ENCODE peak calls at places on chromosome 2, in four cellular contexts. B is frontal cortex; O is HCEC 1CT; A is activated naive CD4-positive, alpha-beta T cell. W is an unnamed sample.

GRCh38 chr2:3669656-3670055 is 11.7 kb downstream of the ALLC start:
- DNase-seq in A (no peak), B (no peak), O (no peak), W (no peak)

GRCh38 chr2:173631123-173631450 is 276.4 kb downstream of the CDCA7 start:
- DNase-seq in A (no peak), O (peak; percentile 34), B (no peak), W (no peak)

GRCh38 chr2:70190086-70190412 is 770 bp downstream of the C2orf42 start:
- DNase-seq in B (peak; percentile 14), A (no peak), O (no peak), W (peak; percentile 22)

GRCh38 chr2:108613261-108614042 is 79.2 kb downstream of the LIMS1 start:
- DNase-seq in B (no peak), A (no peak), O (no peak), W (no peak)

GRCh38 chr2:229715895-229716507 is 1.6 kb upstream of the DNER start:
- DNase-seq in A (no peak), O (peak; percentile 33), B (peak; percentile 33), W (no peak)

GRCh38 chr2:9554841-9555337 is 741 bp downstream of the ADAM17 start:
- DNase-seq in B (no peak), O (peak; percentile 70), A (no peak), W (no peak)

GRCh38 chr2:132891456-132891855 is 221.5 kb upstream of the LYPD1 start:
- DNase-seq in O (no peak), B (no peak), A (no peak), W (no peak)

GRCh38 chr2:234673501-234673900 is 176.6 kb upstream of the ARL4C start:
- DNase-seq in B (no peak), O (no peak), A (no peak), W (no peak)

GRCh38 chr2:146850746-146851145 is 994.1 kb upstream of the ACVR2A start:
- DNase-seq in O (peak; percentile 29), B (no peak), A (no peak), W (no peak)

GRCh38 chr2:199278099-199278498 is 179.6 kb downstream of the SATB2 start:
- DNase-seq in A (no peak), B (no peak), O (no peak), W (no peak)

GRCh38 chr2:120261387-120262006 is 8.8 kb downstream of the RALB start:
- DNase-seq in A (no peak), B (no peak), O (no peak), W (no peak)

GRCh38 chr2:101655941-101656422 is 41.5 kb upstream of the MAP4K4 start:
- DNase-seq in O (peak; percentile 1), B (no peak), A (no peak), W (no peak)

GRCh38 chr2:228474466-228474865 is 293.0 kb upstream of the SPHKAP start:
- DNase-seq in O (peak; percentile 24), B (no peak), A (no peak), W (no peak)

GRCh38 chr2:179860255-179861026 is 971 bp downstream of the ZNF385B start:
- DNase-seq in O (no peak), B (peak; percentile 15), A (no peak), W (peak; percentile 4)

GRCh38 chr2:186683341-186683740 is 10.5 kb upstream of the FAM171B start:
- DNase-seq in O (no peak), A (no peak), B (no peak), W (no peak)

GRCh38 chr2:152627010-152627957 is 90.0 kb downstream of the PRPF40A start:
- DNase-seq in B (peak; percentile 33), A (no peak), O (peak; percentile 32), W (no peak)

GRCh38 chr2:25700221-25700660 is 26.9 kb upstream of the DTNB start:
- DNase-seq in A (no peak), O (peak; percentile 90), B (peak; percentile 43), W (no peak)

GRCh38 chr2:95670167-95670566 is 78.4 kb downstream of the TRIM43 start:
- DNase-seq in A (no peak), O (peak; percentile 74), B (no peak), W (no peak)

GRCh38 chr2:65435625-65436168 is 3.3 kb upstream of the SPRED2 start:
- DNase-seq in O (peak; percentile 81), A (no peak), B (peak; percentile 83), W (peak; percentile 69)

GRCh38 chr2:17626986-17627385 is 86.5 kb downstream of the VSNL1 start:
- DNase-seq in B (no peak), A (no peak), O (no peak), W (no peak)

GRCh38 chr2:219511547-219512325 is 2.5 kb upstream of the ASIC4 start:
- DNase-seq in O (no peak), A (no peak), B (no peak), W (no peak)

GRCh38 chr2:73107211-73107926 is 5.4 kb downstream of the RAB11FIP5 start:
- DNase-seq in A (no peak), O (peak; percentile 60), B (no peak), W (no peak)

GRCh38 chr2:174012347-174013309 is 47.5 kb upstream of the SP3 start:
- DNase-seq in B (peak; percentile 63), O (peak; percentile 67), A (peak; percentile 20), W (peak; percentile 56)

GRCh38 chr2:119826370-119826961 is 66.7 kb downstream of the PTPN4 start:
- DNase-seq in A (peak; percentile 7), B (no peak), O (peak; percentile 40), W (no peak)

GRCh38 chr2:214542866-214543265 is 132.0 kb downstream of the VWC2L start:
- DNase-seq in O (peak; percentile 84), A (no peak), B (no peak), W (no peak)

GRCh38 chr2:14616950-14617349 is 15.6 kb upstream of the LRATD1 start:
- DNase-seq in O (no peak), B (no peak), A (no peak), W (no peak)

GRCh38 chr2:155363349-155363888 is 664.9 kb downstream of the KCNJ3 start:
- DNase-seq in A (no peak), O (no peak), B (no peak), W (no peak)

GRCh38 chr2:9337901-9338300 is 85.4 kb downstream of the ITGB1BP1 start:
- DNase-seq in A (no peak), B (no peak), O (no peak), W (no peak)

GRCh38 chr2:105256431-105257047 is 15.0 kb downstream of the GPR45 start:
- DNase-seq in O (no peak), A (no peak), B (no peak), W (no peak)

GRCh38 chr2:70029814-70030409 is 57.4 kb upstream of the PCBP1 start:
- DNase-seq in O (peak; percentile 42), B (peak; percentile 61), A (no peak), W (no peak)

GRCh38 chr2:147641644-147642043 is 203.2 kb upstream of the ACVR2A start:
- DNase-seq in A (no peak), O (peak; percentile 60), B (no peak), W (no peak)

GRCh38 chr2:147511491-147511948 is 333.3 kb upstream of the ACVR2A start:
- DNase-seq in A (no peak), O (no peak), B (peak; percentile 22), W (no peak)

GRCh38 chr2:145096582-145096981 is 576.7 kb upstream of the ZEB2 start:
- DNase-seq in O (peak; percentile 82), B (no peak), A (no peak), W (no peak)

GRCh38 chr2:119231975-119232665 is 8.5 kb downstream of the STEAP3 start:
- DNase-seq in A (no peak), B (no peak), O (peak; percentile 70), W (no peak)

GRCh38 chr2:51158236-51158635 is 126.3 kb upstream of the NRXN1 start:
- DNase-seq in O (no peak), A (no peak), B (no peak), W (no peak)

GRCh38 chr2:26675651-26676255 is 16.8 kb upstream of the KCNK3 start:
- DNase-seq in B (no peak), O (no peak), A (no peak), W (no peak)

GRCh38 chr2:200189964-200190363 is 116.5 kb upstream of the SPATS2L start:
- DNase-seq in O (no peak), B (no peak), A (no peak), W (no peak)

GRCh38 chr2:219444566-219445091 is 10.0 kb downstream of the SPEG start:
- DNase-seq in O (no peak), B (no peak), A (no peak), W (no peak)

W was measured in GM12892.